ENCODE peak calls at places on chromosomes 11 and 22, in seven cellular contexts. One of them, this sample, is unnamed.

GRCh38 chr11:69119170-69119569 is 36.6 kb upstream of the SMIM38 start:
- DNase-seq in mucosa of gallbladder: no peak
- DNase-seq in stimulated activated CD8-positive, alpha-beta memory T cell treated with anti-CD3 and anti-CD28 coated beads, Interleukin-15, amount 100 ng/mL, for 4 hours: no peak
- DNase-seq in WTC11: no peak
- DNase-seq in foreskin fibroblast: no peak
- DNase-seq in stimulated activated CD4-positive, alpha-beta T cell treated with anti-CD3 and anti-CD28 coated beads, Interleukin-1b, Interleukin-23, amount 100 ng/mL, for 24 hours: no peak
- DNase-seq in chondrocyte: no peak
- DNase-seq in this sample: no peak

GRCh38 chr22:17785185-17786184 is 11.2 kb upstream of the BID start:
- DNase-seq in WTC11: peak; percentile 95
- DNase-seq in stimulated activated CD4-positive, alpha-beta T cell treated with anti-CD3 and anti-CD28 coated beads, Interleukin-1b, Interleukin-23, amount 100 ng/mL, for 24 hours: peak; percentile 50
- DNase-seq in stimulated activated CD8-positive, alpha-beta memory T cell treated with anti-CD3 and anti-CD28 coated beads, Interleukin-15, amount 100 ng/mL, for 4 hours: peak; percentile 44
- DNase-seq in mucosa of gallbladder: peak; percentile 50
- DNase-seq in chondrocyte: no peak
- DNase-seq in foreskin fibroblast: peak; percentile 53
- DNase-seq in this sample: peak; percentile 66

GRCh38 chr22:49163258-49163959 is 664.3 kb downstream of the BRD1 start:
- DNase-seq in stimulated activated CD4-positive, alpha-beta T cell treated with anti-CD3 and anti-CD28 coated beads, Interleukin-1b, Interleukin-23, amount 100 ng/mL, for 24 hours: no peak
- DNase-seq in chondrocyte: no peak
- DNase-seq in stimulated activated CD8-positive, alpha-beta memory T cell treated with anti-CD3 and anti-CD28 coated beads, Interleukin-15, amount 100 ng/mL, for 4 hours: no peak
- DNase-seq in WTC11: no peak
- DNase-seq in foreskin fibroblast: no peak
- DNase-seq in mucosa of gallbladder: no peak
- DNase-seq in this sample: no peak

GRCh38 chr22:49913446-49913845 is 4.8 kb downstream of the ALG12 start:
- DNase-seq in stimulated activated CD8-positive, alpha-beta memory T cell treated with anti-CD3 and anti-CD28 coated beads, Interleukin-15, amount 100 ng/mL, for 4 hours: no peak
- DNase-seq in foreskin fibroblast: no peak
- DNase-seq in mucosa of gallbladder: no peak
- DNase-seq in chondrocyte: no peak
- DNase-seq in stimulated activated CD4-positive, alpha-beta T cell treated with anti-CD3 and anti-CD28 coated beads, Interleukin-1b, Interleukin-23, amount 100 ng/mL, for 24 hours: no peak
- DNase-seq in WTC11: no peak
- DNase-seq in this sample: no peak

GRCh38 chr11:77761481-77761880 is 59.0 kb downstream of the RSF1 start:
- DNase-seq in stimulated activated CD8-positive, alpha-beta memory T cell treated with anti-CD3 and anti-CD28 coated beads, Interleukin-15, amount 100 ng/mL, for 4 hours: no peak
- DNase-seq in foreskin fibroblast: no peak
- DNase-seq in stimulated activated CD4-positive, alpha-beta T cell treated with anti-CD3 and anti-CD28 coated beads, Interleukin-1b, Interleukin-23, amount 100 ng/mL, for 24 hours: no peak
- DNase-seq in chondrocyte: no peak
- DNase-seq in mucosa of gallbladder: no peak
- DNase-seq in WTC11: no peak
- DNase-seq in this sample: no peak

GRCh38 chr22:23273445-23274145 is 93.3 kb downstream of the BCR start:
- DNase-seq in stimulated activated CD4-positive, alpha-beta T cell treated with anti-CD3 and anti-CD28 coated beads, Interleukin-1b, Interleukin-23, amount 100 ng/mL, for 24 hours: no peak
- DNase-seq in mucosa of gallbladder: no peak
- DNase-seq in chondrocyte: no peak
- DNase-seq in stimulated activated CD8-positive, alpha-beta memory T cell treated with anti-CD3 and anti-CD28 coated beads, Interleukin-15, amount 100 ng/mL, for 4 hours: no peak
- DNase-seq in WTC11: no peak
- DNase-seq in foreskin fibroblast: no peak
- DNase-seq in this sample: no peak

GRCh38 chr11:64750361-64751054 is 6.6 kb upstream of the RASGRP2 start:
- DNase-seq in foreskin fibroblast: no peak
- DNase-seq in stimulated activated CD4-positive, alpha-beta T cell treated with anti-CD3 and anti-CD28 coated beads, Interleukin-1b, Interleukin-23, amount 100 ng/mL, for 24 hours: no peak
- DNase-seq in stimulated activated CD8-positive, alpha-beta memory T cell treated with anti-CD3 and anti-CD28 coated beads, Interleukin-15, amount 100 ng/mL, for 4 hours: no peak
- DNase-seq in WTC11: no peak
- DNase-seq in chondrocyte: peak; percentile 53
- DNase-seq in mucosa of gallbladder: no peak
- DNase-seq in this sample: no peak

GRCh38 chr11:35812850-35813249 is 131.0 kb upstream of the LDLRAD3 start:
- DNase-seq in stimulated activated CD8-positive, alpha-beta memory T cell treated with anti-CD3 and anti-CD28 coated beads, Interleukin-15, amount 100 ng/mL, for 4 hours: no peak
- DNase-seq in chondrocyte: no peak
- DNase-seq in foreskin fibroblast: no peak
- DNase-seq in mucosa of gallbladder: no peak
- DNase-seq in stimulated activated CD4-positive, alpha-beta T cell treated with anti-CD3 and anti-CD28 coated beads, Interleukin-1b, Interleukin-23, amount 100 ng/mL, for 24 hours: no peak
- DNase-seq in WTC11: no peak
- DNase-seq in this sample: no peak

GRCh38 chr11:65217441-65218423 is 36.0 kb downstream of the CAPN1 start:
- DNase-seq in WTC11: no peak
- DNase-seq in stimulated activated CD4-positive, alpha-beta T cell treated with anti-CD3 and anti-CD28 coated beads, Interleukin-1b, Interleukin-23, amount 100 ng/mL, for 24 hours: no peak
- DNase-seq in mucosa of gallbladder: no peak
- DNase-seq in foreskin fibroblast: no peak
- DNase-seq in stimulated activated CD8-positive, alpha-beta memory T cell treated with anti-CD3 and anti-CD28 coated beads, Interleukin-15, amount 100 ng/mL, for 4 hours: no peak
- DNase-seq in chondrocyte: peak; percentile 63
- DNase-seq in this sample: no peak